ENCODE peak calls at places on chromosomes 5 and 9, in ten cellular contexts. F is mammary epithelial cell, Q is PC-3, W is astrocyte, A is OCI-LY7, O is endothelial cell of umbilical vein, U is keratinocyte, T is hepatocyte, H is GM23248, M is SK-N-SH. I is an unnamed sample. For H4K20me1, the result is how much of the 10 kb centered on the place peaks cover.

GRCh38 chr5:151592855-151593408 is 1.8 kb upstream of the FAT2 start:
- DNase-seq in M (peak), W (no peak), U (no peak), Q (no peak), O (no peak), A (no peak), T (peak), F (no peak), H (no peak), I (no peak)

GRCh38 chr5:179297486-179298180 is 47.6 kb downstream of the ADAMTS2 start:
- DNase-seq in A (no peak), F (no peak), M (no peak), Q (no peak), T (no peak), H (no peak), W (no peak), O (no peak), U (no peak), I (no peak)

GRCh38 chr5:123460296-123460729 is 37.1 kb upstream of the CEP120 start:
- DNase-seq in M (no peak), Q (peak), A (no peak), H (no peak), U (peak), O (peak), T (peak), F (peak), W (peak), I (no peak)

GRCh38 chr5:151624486-151624885 is 33.4 kb upstream of the FAT2 start:
- DNase-seq in A (no peak), F (no peak), U (no peak), Q (no peak), T (no peak), H (peak), M (no peak), O (no peak), W (peak), I (no peak)

GRCh38 chr5:116577064-116577788 is 2.6 kb upstream of the SEMA6A start:
- DNase-seq in A (no peak), O (no peak), Q (no peak), H (no peak), U (no peak), M (no peak), T (no peak), F (no peak), W (no peak), I (peak)

GRCh38 chr5:84227221-84227620 is 157.5 kb downstream of the EDIL3 start:
- DNase-seq in H (no peak), Q (no peak), F (no peak), M (no peak), O (no peak), T (no peak), A (no peak), W (peak), U (no peak), I (no peak)

GRCh38 chr5:142512680-142513042 is 173.2 kb downstream of the FGF1 start:
- DNase-seq in H (peak), W (peak), Q (peak), F (peak), T (no peak), O (no peak), U (peak), M (no peak), A (no peak), I (no peak)

GRCh38 chr9:108813951-108814601 is 41.7 kb downstream of the ACTL7B start:
- DNase-seq in A (no peak), M (no peak), F (peak), T (peak), H (peak), W (peak), Q (peak), U (no peak), O (peak), I (no peak)

GRCh38 chr5:125189451-125190051 is 443.1 kb upstream of the ZNF608 start:
- DNase-seq in T (no peak), O (peak), Q (peak), A (no peak), M (no peak), H (peak), U (no peak), W (peak), F (peak), I (no peak)

GRCh38 chr9:97749928-97750327 is 52.8 kb upstream of the XPA start:
- DNase-seq in A (no peak), H (no peak), T (no peak), W (no peak), U (no peak), Q (peak), M (no peak), O (no peak), F (peak), I (no peak)

GRCh38 chr5:133154274-133155088 is 102.7 kb downstream of the HSPA4 start:
- DNase-seq in A (no peak), W (no peak), F (no peak), U (no peak), H (no peak), T (no peak), Q (no peak), O (no peak), M (no peak), I (no peak)

GRCh38 chr9:100057624-100058023 is 41.2 kb downstream of the ERP44 start:
- DNase-seq in H (no peak), T (no peak), Q (no peak), F (no peak), W (no peak), U (no peak), O (no peak), M (no peak), A (no peak), I (no peak)

GRCh38 chr9:109989296-109989695 is 209.3 kb downstream of the PALM2AKAP2 start:
- DNase-seq in T (no peak), F (no peak), U (no peak), A (no peak), O (no peak), M (no peak), H (peak), Q (no peak), W (peak), I (no peak)

GRCh38 chr5:19739691-19740090 is 248.3 kb downstream of the CDH18 start:
- DNase-seq in H (no peak), W (no peak), F (no peak), T (no peak), Q (peak), O (no peak), A (no peak), M (peak), U (no peak), I (no peak)

GRCh38 chr9:37952731-37953130 is 48.8 kb upstream of the SLC25A51 start:
- DNase-seq in M (no peak), T (no peak), H (peak), O (no peak), W (peak), F (peak), U (no peak), Q (peak), A (no peak), I (no peak)

GRCh38 chr9:136050706-136051567 is 44.2 kb downstream of the NACC2 start:
- DNase-seq in T (peak), O (peak), U (no peak), H (no peak), A (no peak), M (peak), F (peak), Q (no peak), W (no peak), I (no peak)

GRCh38 chr9:124623966-124624734 is 117.0 kb upstream of the NR5A1 start:
- DNase-seq in M (peak), Q (no peak), W (no peak), O (no peak), H (no peak), U (no peak), F (no peak), A (no peak), T (no peak), I (no peak)

GRCh38 chr9:86943223-86943870 is 4.0 kb downstream of the GAS1 start:
- DNase-seq in H (peak), W (no peak), F (no peak), O (no peak), T (peak), Q (no peak), A (no peak), M (no peak), U (no peak), I (no peak)

GRCh38 chr5:177378884-177379883 is 5.0 kb upstream of the SLC34A1 start:
- DNase-seq in O (no peak), H (peak), U (no peak), T (peak), M (no peak), Q (peak), A (no peak), F (peak), W (peak), I (no peak)

GRCh38 chr9:404229-404628 is 189.6 kb downstream of the DOCK8 start:
- DNase-seq in H (no peak), Q (peak), W (no peak), A (no peak), M (no peak), O (no peak), T (no peak), U (no peak), F (no peak), I (no peak)

GRCh38 chr5:149466457-149466972 is 84.7 kb downstream of the CSNK1A1 start:
- DNase-seq in H (peak), F (peak), T (peak), M (no peak), Q (peak), W (peak), O (no peak), U (no peak), A (no peak), I (no peak)

GRCh38 chr9:4741365-4742031 is 496 bp upstream of the AK3 start:
- DNase-seq in M (no peak), W (no peak), F (peak), T (peak), O (peak), H (peak), U (no peak), A (peak), Q (peak), I (no peak)

GRCh38 chr5:34756781-34757624 is 82.0 kb upstream of the TTC23L start:
- DNase-seq in M (no peak), U (no peak), O (no peak), W (peak), F (no peak), H (no peak), Q (no peak), T (peak), A (no peak), I (no peak)

GRCh38 chr5:163458778-163459405 is 1.0 kb downstream of the NUDCD2 start:
- DNase-seq in Q (no peak), T (no peak), O (peak), A (peak), W (no peak), U (no peak), F (peak), M (no peak), H (no peak), I (peak)

GRCh38 chr5:174943785-174944184 is 219.4 kb downstream of the MSX2 start:
- DNase-seq in O (no peak), Q (no peak), A (no peak), W (no peak), F (no peak), T (no peak), U (no peak), H (no peak), M (no peak), I (no peak)

GRCh38 chr5:93593476-93594060 is 10.5 kb downstream of the NR2F1 start:
- DNase-seq in F (no peak), H (no peak), M (no peak), T (no peak), W (no peak), U (no peak), O (no peak), Q (no peak), A (no peak), I (no peak)
- H4K20me1 ChIP-seq in F (under half), H (under half), M (under half), T (under half), W (under half), U (under half), O (under half), Q (under half), A (under half), I (under half)

DNA sequence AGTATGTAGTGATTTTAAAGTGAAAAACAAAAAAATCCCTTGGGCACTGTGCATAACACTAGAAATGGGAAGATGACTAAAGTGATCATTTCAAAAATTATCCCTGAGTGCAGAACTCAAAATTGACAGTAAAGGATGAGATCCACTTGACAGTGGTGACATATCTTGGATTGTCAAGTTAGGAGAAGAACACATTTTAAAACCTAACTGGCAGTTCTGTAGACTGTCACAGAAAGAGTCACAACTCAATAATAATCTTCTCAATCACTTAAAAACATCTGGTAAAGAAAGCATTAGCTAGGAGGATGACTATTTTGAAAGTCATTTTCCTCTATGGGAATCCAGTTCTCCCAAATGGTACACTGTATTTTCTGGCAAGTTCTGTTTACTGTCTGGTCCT is 127.1 kb downstream of the PIP5K1B start:
- DNase-seq in T (no peak), W (no peak), O (no peak), A (no peak), U (no peak), H (no peak), M (no peak), F (no peak), Q (no peak), I (no peak)
- H4K20me1 ChIP-seq in T (under half), W (under half), O (under half), A (under half), U (under half), H (under half), M (under half), F (under half), Q (under half), I (under half)

GRCh38 chr5:6615416-6615815 is 17.4 kb downstream of the NSUN2 start:
- DNase-seq in Q (no peak), F (no peak), A (no peak), M (no peak), W (no peak), T (no peak), U (no peak), H (no peak), O (no peak), I (no peak)
- H4K20me1 ChIP-seq in Q (half or more), F (under half), A (under half), M (half or more), W (half or more), T (under half), U (under half), H (under half), O (under half), I (under half)

GRCh38 chr5:139678283-139678613 is 30.1 kb downstream of the CXXC5 start:
- DNase-seq in H (no peak), A (no peak), M (no peak), W (no peak), Q (no peak), O (no peak), T (no peak), F (no peak), U (no peak), I (no peak)
- H4K20me1 ChIP-seq in H (under half), A (under half), M (half or more), W (half or more), Q (under half), O (under half), T (half or more), F (under half), U (under half), I (under half)

GRCh38 chr9:6444108-6444507 is 31.1 kb downstream of the UHRF2 start:
- DNase-seq in O (no peak), M (no peak), W (no peak), A (no peak), T (no peak), F (no peak), U (no peak), Q (no peak), H (no peak), I (no peak)
- H4K20me1 ChIP-seq in O (under half), M (half or more), W (half or more), A (under half), T (under half), F (under half), U (under half), Q (under half), H (under half), I (under half)